ENCODE peak calls at places on chromosomes 2 and 18, in eight cellular contexts. One of them, this sample, is unnamed.

GRCh38 chr18:46412831-46413371 is 244.1 kb downstream of the LOXHD1 start:
- ATAC-seq in Panc1: no peak
- ATAC-seq in foreskin keratinocyte: no peak
- ATAC-seq in RWPE2: no peak
- ATAC-seq in thoracic aorta: no peak
- ATAC-seq in CD4-positive, alpha-beta T cell: no peak
- ATAC-seq in Right ventricle myocardium superior: peak; percentile 42
- ATAC-seq in A549: no peak
- ATAC-seq in this sample: no peak

GRCh38 chr2:12127639-12128038 is 381.2 kb downstream of the LPIN1 start:
- ATAC-seq in Panc1: no peak
- ATAC-seq in foreskin keratinocyte: no peak
- ATAC-seq in RWPE2: no peak
- ATAC-seq in thoracic aorta: no peak
- ATAC-seq in CD4-positive, alpha-beta T cell: peak; percentile 93
- ATAC-seq in Right ventricle myocardium superior: no peak
- ATAC-seq in A549: no peak
- ATAC-seq in this sample: peak; percentile 78

GRCh38 chr2:74497777-74498499 is 1.5 kb downstream of the LBX2 start:
- ATAC-seq in Panc1: no peak
- ATAC-seq in foreskin keratinocyte: peak; percentile 10
- ATAC-seq in RWPE2: peak; percentile 24
- ATAC-seq in thoracic aorta: no peak
- ATAC-seq in CD4-positive, alpha-beta T cell: peak; percentile 31
- ATAC-seq in Right ventricle myocardium superior: peak; percentile 6
- ATAC-seq in A549: no peak
- ATAC-seq in this sample: peak; percentile 56

GRCh38 chr2:190181066-190181681 is 118.6 kb upstream of the MSTN start:
- ATAC-seq in Panc1: peak; percentile 64
- ATAC-seq in foreskin keratinocyte: peak; percentile 67
- ATAC-seq in RWPE2: peak; percentile 62
- ATAC-seq in thoracic aorta: no peak
- ATAC-seq in CD4-positive, alpha-beta T cell: no peak
- ATAC-seq in Right ventricle myocardium superior: no peak
- ATAC-seq in A549: no peak
- ATAC-seq in this sample: peak; percentile 16

GRCh38 chr2:238149841-238150572 is 8.8 kb upstream of the ERFE start:
- ATAC-seq in Panc1: peak; percentile 34
- ATAC-seq in foreskin keratinocyte: no peak
- ATAC-seq in RWPE2: no peak
- ATAC-seq in thoracic aorta: no peak
- ATAC-seq in CD4-positive, alpha-beta T cell: no peak
- ATAC-seq in Right ventricle myocardium superior: no peak
- ATAC-seq in A549: peak; percentile 39
- ATAC-seq in this sample: no peak

GRCh38 chr2:30625600-30626208 is 178.7 kb downstream of the LCLAT1 start:
- ATAC-seq in Panc1: no peak
- ATAC-seq in foreskin keratinocyte: no peak
- ATAC-seq in RWPE2: no peak
- ATAC-seq in thoracic aorta: no peak
- ATAC-seq in CD4-positive, alpha-beta T cell: no peak
- ATAC-seq in Right ventricle myocardium superior: peak; percentile 88
- ATAC-seq in A549: no peak
- ATAC-seq in this sample: peak; percentile 48

GRCh38 chr2:161988589-161988988 is 85.4 kb downstream of the DPP4 start:
- ATAC-seq in Panc1: no peak
- ATAC-seq in foreskin keratinocyte: peak; percentile 17
- ATAC-seq in RWPE2: no peak
- ATAC-seq in thoracic aorta: no peak
- ATAC-seq in CD4-positive, alpha-beta T cell: no peak
- ATAC-seq in Right ventricle myocardium superior: no peak
- ATAC-seq in A549: peak; percentile 35
- ATAC-seq in this sample: no peak

GRCh38 chr18:11654736-11655604 is 34.1 kb upstream of the GNAL start:
- ATAC-seq in Panc1: peak; percentile 86
- ATAC-seq in foreskin keratinocyte: peak; percentile 77
- ATAC-seq in RWPE2: peak; percentile 68
- ATAC-seq in thoracic aorta: no peak
- ATAC-seq in CD4-positive, alpha-beta T cell: no peak
- ATAC-seq in Right ventricle myocardium superior: peak; percentile 86
- ATAC-seq in A549: peak; percentile 93
- ATAC-seq in this sample: peak; percentile 57

GRCh38 chr18:13435596-13436333 is 217.2 kb downstream of the LDLRAD4 start:
- ATAC-seq in Panc1: peak; percentile 45
- ATAC-seq in foreskin keratinocyte: peak; percentile 54
- ATAC-seq in RWPE2: peak; percentile 90
- ATAC-seq in thoracic aorta: peak; percentile 92
- ATAC-seq in CD4-positive, alpha-beta T cell: peak; percentile 15
- ATAC-seq in Right ventricle myocardium superior: no peak
- ATAC-seq in A549: peak; percentile 68
- ATAC-seq in this sample: peak; percentile 44

GRCh38 chr2:42187886-42188285 is 18.7 kb downstream of the EML4 start:
- ATAC-seq in Panc1: no peak
- ATAC-seq in foreskin keratinocyte: no peak
- ATAC-seq in RWPE2: no peak
- ATAC-seq in thoracic aorta: no peak
- ATAC-seq in CD4-positive, alpha-beta T cell: no peak
- ATAC-seq in Right ventricle myocardium superior: no peak
- ATAC-seq in A549: no peak
- ATAC-seq in this sample: no peak

GRCh38 chr2:11363868-11364564 is 19.6 kb upstream of the ROCK2 start:
- ATAC-seq in Panc1: peak; percentile 34
- ATAC-seq in foreskin keratinocyte: no peak
- ATAC-seq in RWPE2: no peak
- ATAC-seq in thoracic aorta: no peak
- ATAC-seq in CD4-positive, alpha-beta T cell: no peak
- ATAC-seq in Right ventricle myocardium superior: no peak
- ATAC-seq in A549: no peak
- ATAC-seq in this sample: no peak

GRCh38 chr2:219079417-219079816 is 18.7 kb upstream of the IHH start:
- ATAC-seq in Panc1: no peak
- ATAC-seq in foreskin keratinocyte: no peak
- ATAC-seq in RWPE2: no peak
- ATAC-seq in thoracic aorta: no peak
- ATAC-seq in CD4-positive, alpha-beta T cell: no peak
- ATAC-seq in Right ventricle myocardium superior: no peak
- ATAC-seq in A549: no peak
- ATAC-seq in this sample: no peak

GRCh38 chr2:97673187-97673914 is 3.8 kb downstream of the C2orf92 start:
- ATAC-seq in Panc1: no peak
- ATAC-seq in foreskin keratinocyte: no peak
- ATAC-seq in RWPE2: no peak
- ATAC-seq in thoracic aorta: no peak
- ATAC-seq in CD4-positive, alpha-beta T cell: no peak
- ATAC-seq in Right ventricle myocardium superior: no peak
- ATAC-seq in A549: no peak
- ATAC-seq in this sample: peak; percentile 77

GRCh38 chr2:8480936-8481335 is 200.9 kb upstream of the ID2 start:
- ATAC-seq in Panc1: no peak
- ATAC-seq in foreskin keratinocyte: no peak
- ATAC-seq in RWPE2: no peak
- ATAC-seq in thoracic aorta: no peak
- ATAC-seq in CD4-positive, alpha-beta T cell: no peak
- ATAC-seq in Right ventricle myocardium superior: no peak
- ATAC-seq in A549: no peak
- ATAC-seq in this sample: no peak

GRCh38 chr2:12844511-12844910 is 127.8 kb downstream of the TRIB2 start:
- ATAC-seq in Panc1: no peak
- ATAC-seq in foreskin keratinocyte: no peak
- ATAC-seq in RWPE2: no peak
- ATAC-seq in thoracic aorta: no peak
- ATAC-seq in CD4-positive, alpha-beta T cell: no peak
- ATAC-seq in Right ventricle myocardium superior: peak; percentile 88
- ATAC-seq in A549: no peak
- ATAC-seq in this sample: no peak

GRCh38 chr2:28956415-28956826 is 24.7 kb upstream of the TOGARAM2 start:
- ATAC-seq in Panc1: peak; percentile 76
- ATAC-seq in foreskin keratinocyte: peak; percentile 63
- ATAC-seq in RWPE2: peak; percentile 55
- ATAC-seq in thoracic aorta: no peak
- ATAC-seq in CD4-positive, alpha-beta T cell: no peak
- ATAC-seq in Right ventricle myocardium superior: no peak
- ATAC-seq in A549: peak; percentile 28
- ATAC-seq in this sample: peak; percentile 50

GRCh38 chr2:188870289-188870688 is 103.9 kb upstream of the COL3A1 start:
- ATAC-seq in Panc1: no peak
- ATAC-seq in foreskin keratinocyte: peak; percentile 65
- ATAC-seq in RWPE2: peak; percentile 60
- ATAC-seq in thoracic aorta: no peak
- ATAC-seq in CD4-positive, alpha-beta T cell: no peak
- ATAC-seq in Right ventricle myocardium superior: no peak
- ATAC-seq in A549: no peak
- ATAC-seq in this sample: peak; percentile 82

GRCh38 chr18:23250893-23251656 is 115.8 kb downstream of the CABLES1 start:
- ATAC-seq in Panc1: no peak
- ATAC-seq in foreskin keratinocyte: no peak
- ATAC-seq in RWPE2: no peak
- ATAC-seq in thoracic aorta: peak; percentile 26
- ATAC-seq in CD4-positive, alpha-beta T cell: no peak
- ATAC-seq in Right ventricle myocardium superior: no peak
- ATAC-seq in A549: no peak
- ATAC-seq in this sample: peak; percentile 88

GRCh38 chr2:26355038-26355995 is 8.7 kb upstream of the ADGRF3 start:
- ATAC-seq in Panc1: no peak
- ATAC-seq in foreskin keratinocyte: peak; percentile 81
- ATAC-seq in RWPE2: peak; percentile 93
- ATAC-seq in thoracic aorta: no peak
- ATAC-seq in CD4-positive, alpha-beta T cell: no peak
- ATAC-seq in Right ventricle myocardium superior: no peak
- ATAC-seq in A549: peak; percentile 90
- ATAC-seq in this sample: peak; percentile 66

GRCh38 chr18:32549248-32549842 is 78.7 kb upstream of the GAREM1 start:
- ATAC-seq in Panc1: peak; percentile 85
- ATAC-seq in foreskin keratinocyte: peak; percentile 86
- ATAC-seq in RWPE2: peak; percentile 93
- ATAC-seq in thoracic aorta: no peak
- ATAC-seq in CD4-positive, alpha-beta T cell: peak; percentile 88
- ATAC-seq in Right ventricle myocardium superior: peak; percentile 74
- ATAC-seq in A549: peak; percentile 88
- ATAC-seq in this sample: peak; percentile 67

GRCh38 chr18:7729858-7730257 is 162.7 kb downstream of the PTPRM start:
- ATAC-seq in Panc1: no peak
- ATAC-seq in foreskin keratinocyte: no peak
- ATAC-seq in RWPE2: no peak
- ATAC-seq in thoracic aorta: no peak
- ATAC-seq in CD4-positive, alpha-beta T cell: no peak
- ATAC-seq in Right ventricle myocardium superior: no peak
- ATAC-seq in A549: no peak
- ATAC-seq in this sample: no peak

GRCh38 chr2:84649058-84649457 is 132.8 kb downstream of the DNAH6 start:
- ATAC-seq in Panc1: no peak
- ATAC-seq in foreskin keratinocyte: no peak
- ATAC-seq in RWPE2: no peak
- ATAC-seq in thoracic aorta: no peak
- ATAC-seq in CD4-positive, alpha-beta T cell: no peak
- ATAC-seq in Right ventricle myocardium superior: no peak
- ATAC-seq in A549: no peak
- ATAC-seq in this sample: no peak

GRCh38 chr2:154706660-154707059 is 8.2 kb downstream of the KCNJ3 start:
- ATAC-seq in Panc1: no peak
- ATAC-seq in foreskin keratinocyte: no peak
- ATAC-seq in RWPE2: no peak
- ATAC-seq in thoracic aorta: no peak
- ATAC-seq in CD4-positive, alpha-beta T cell: no peak
- ATAC-seq in Right ventricle myocardium superior: no peak
- ATAC-seq in A549: no peak
- ATAC-seq in this sample: no peak

GRCh38 chr2:7031424-7032245 is 114.4 kb downstream of the RNF144A start:
- ATAC-seq in Panc1: no peak
- ATAC-seq in foreskin keratinocyte: peak; percentile 97
- ATAC-seq in RWPE2: peak; percentile 87
- ATAC-seq in thoracic aorta: no peak
- ATAC-seq in CD4-positive, alpha-beta T cell: peak; percentile 98
- ATAC-seq in Right ventricle myocardium superior: peak; percentile 37
- ATAC-seq in A549: peak; percentile 55
- ATAC-seq in this sample: peak; percentile 75

GRCh38 chr2:151029406-151030157 is 232.1 kb downstream of the RBM43 start:
- ATAC-seq in Panc1: no peak
- ATAC-seq in foreskin keratinocyte: no peak
- ATAC-seq in RWPE2: no peak
- ATAC-seq in thoracic aorta: no peak
- ATAC-seq in CD4-positive, alpha-beta T cell: no peak
- ATAC-seq in Right ventricle myocardium superior: no peak
- ATAC-seq in A549: no peak
- ATAC-seq in this sample: peak; percentile 35

GRCh38 chr2:46131-46470 is 204 bp downstream of the FAM110C start:
- ATAC-seq in Panc1: peak; percentile 58
- ATAC-seq in foreskin keratinocyte: peak; percentile 31
- ATAC-seq in RWPE2: peak; percentile 12
- ATAC-seq in thoracic aorta: no peak
- ATAC-seq in CD4-positive, alpha-beta T cell: no peak
- ATAC-seq in Right ventricle myocardium superior: peak; percentile 23
- ATAC-seq in A549: peak; percentile 59
- ATAC-seq in this sample: peak; percentile 9

GRCh38 chr18:51236225-51236624 is 38.7 kb upstream of the MEX3C start:
- ATAC-seq in Panc1: no peak
- ATAC-seq in foreskin keratinocyte: peak; percentile 90
- ATAC-seq in RWPE2: peak; percentile 98
- ATAC-seq in thoracic aorta: peak; percentile 28
- ATAC-seq in CD4-positive, alpha-beta T cell: no peak
- ATAC-seq in Right ventricle myocardium superior: no peak
- ATAC-seq in A549: peak; percentile 96
- ATAC-seq in this sample: peak; percentile 62

GRCh38 chr2:202774104-202774503 is 97.5 kb downstream of the ICA1L start:
- ATAC-seq in Panc1: no peak
- ATAC-seq in foreskin keratinocyte: no peak
- ATAC-seq in RWPE2: no peak
- ATAC-seq in thoracic aorta: no peak
- ATAC-seq in CD4-positive, alpha-beta T cell: no peak
- ATAC-seq in Right ventricle myocardium superior: no peak
- ATAC-seq in A549: no peak
- ATAC-seq in this sample: no peak

GRCh38 chr2:151337643-151338042 is 19.7 kb upstream of the TNFAIP6 start:
- ATAC-seq in Panc1: no peak
- ATAC-seq in foreskin keratinocyte: no peak
- ATAC-seq in RWPE2: no peak
- ATAC-seq in thoracic aorta: no peak
- ATAC-seq in CD4-positive, alpha-beta T cell: no peak
- ATAC-seq in Right ventricle myocardium superior: no peak
- ATAC-seq in A549: no peak
- ATAC-seq in this sample: no peak

GRCh38 chr18:31102020-31102684 is at the start of gene DSC2:
- ATAC-seq in Panc1: peak; percentile 37
- ATAC-seq in foreskin keratinocyte: peak; percentile 51
- ATAC-seq in RWPE2: peak; percentile 75
- ATAC-seq in thoracic aorta: no peak
- ATAC-seq in CD4-positive, alpha-beta T cell: no peak
- ATAC-seq in Right ventricle myocardium superior: peak; percentile 53
- ATAC-seq in A549: peak; percentile 74
- ATAC-seq in this sample: no peak

GRCh38 chr2:49416252-49416651 is 261.9 kb upstream of the FSHR start:
- ATAC-seq in Panc1: no peak
- ATAC-seq in foreskin keratinocyte: no peak
- ATAC-seq in RWPE2: no peak
- ATAC-seq in thoracic aorta: no peak
- ATAC-seq in CD4-positive, alpha-beta T cell: no peak
- ATAC-seq in Right ventricle myocardium superior: no peak
- ATAC-seq in A549: no peak
- ATAC-seq in this sample: no peak

GRCh38 chr18:8806105-8806797 is 100.9 kb downstream of the MTCL1 start:
- ATAC-seq in Panc1: no peak
- ATAC-seq in foreskin keratinocyte: no peak
- ATAC-seq in RWPE2: no peak
- ATAC-seq in thoracic aorta: no peak
- ATAC-seq in CD4-positive, alpha-beta T cell: no peak
- ATAC-seq in Right ventricle myocardium superior: no peak
- ATAC-seq in A549: no peak
- ATAC-seq in this sample: no peak

GRCh38 chr2:100484390-100484789 is 14.1 kb downstream of the NMS start:
- ATAC-seq in Panc1: no peak
- ATAC-seq in foreskin keratinocyte: no peak
- ATAC-seq in RWPE2: no peak
- ATAC-seq in thoracic aorta: no peak
- ATAC-seq in CD4-positive, alpha-beta T cell: no peak
- ATAC-seq in Right ventricle myocardium superior: no peak
- ATAC-seq in A549: no peak
- ATAC-seq in this sample: no peak

GRCh38 chr2:143875295-143876199 is 644.4 kb downstream of the ZEB2 start:
- ATAC-seq in Panc1: no peak
- ATAC-seq in foreskin keratinocyte: no peak
- ATAC-seq in RWPE2: no peak
- ATAC-seq in thoracic aorta: no peak
- ATAC-seq in CD4-positive, alpha-beta T cell: no peak
- ATAC-seq in Right ventricle myocardium superior: no peak
- ATAC-seq in A549: no peak
- ATAC-seq in this sample: peak; percentile 44

This sample was measured in activated T-helper 17 cell treated with anti-CD3 and anti-CD28 coated beads, Interleukin-2, amount 50 U/mL, for 72 hours.